ENCODE peak calls at places on chromosomes 13 and 19, in seven cellular contexts. Z is tibial nerve; S is neural crest cell; R is activated T-helper 2 cell treated with anti-CD3 and anti-CD28 coated beads, Interferon-gamma antibody, Interleukin-2, Interleukin-4, amounts not matched to agents 10 μg/mL and 5 μg/mL and 100 μg/mL, durations not matched to agents 14 hours and 24 hours and 36 hours; W is nephron progenitor cell; X is HS-27A; N is NCI-H2029. V is an unnamed sample.

GRCh38 chr13:73913043-73913740 is 221.0 kb downstream of the KLF12 start:
- DNase-seq in Z (no peak), S (no peak), R (no peak), W (no peak), X (no peak), N (no peak), V (peak; percentile 28)

GRCh38 chr19:34428549-34429285 is 536 bp downstream of the UBA2 start:
- DNase-seq in Z (peak; percentile 29), S (no peak), R (peak; percentile 41), W (no peak), X (peak; percentile 20), N (no peak), V (peak; percentile 47)

GRCh38 chr13:50798923-50799322 is 44.6 kb downstream of the DLEU7 start:
- DNase-seq in Z (no peak), S (no peak), R (no peak), W (no peak), X (no peak), N (no peak), V (no peak)

GRCh38 chr19:41554902-41555301 is 21.1 kb upstream of the CEACAM21 start:
- DNase-seq in Z (no peak), S (no peak), R (no peak), W (no peak), X (no peak), N (no peak), V (no peak)

GRCh38 chr19:11416346-11417052 is 2.6 kb downstream of the RGL3 start:
- DNase-seq in Z (no peak), S (no peak), R (no peak), W (no peak), X (no peak), N (no peak), V (no peak)

GRCh38 chr13:82636119-82636518 is 1246.2 kb downstream of the SLITRK1 start:
- DNase-seq in Z (no peak), S (no peak), R (no peak), W (no peak), X (no peak), N (no peak), V (no peak)

GRCh38 chr19:35932291-35932936 is 3.8 kb upstream of the LRFN3 start:
- DNase-seq in Z (no peak), S (no peak), R (no peak), W (no peak), X (no peak), N (peak; percentile 19), V (no peak)

GRCh38 chr13:68628994-68629393 is 1398.9 kb upstream of the PCDH9 start:
- DNase-seq in Z (no peak), S (no peak), R (no peak), W (no peak), X (no peak), N (no peak), V (no peak)

GRCh38 chr13:26476111-26476743 is 81.3 kb upstream of the WASF3 start:
- DNase-seq in Z (peak; percentile 18), S (peak; percentile 36), R (no peak), W (peak; percentile 62), X (no peak), N (no peak), V (peak; percentile 24)

GRCh38 chr19:15251010-15251748 is 18.9 kb upstream of the EPHX3 start:
- DNase-seq in Z (no peak), S (no peak), R (no peak), W (no peak), X (peak; percentile 53), N (no peak), V (peak; percentile 51)

GRCh38 chr13:49855930-49856329 is 63.4 kb upstream of the KPNA3 start:
- DNase-seq in Z (no peak), S (no peak), R (no peak), W (no peak), X (no peak), N (no peak), V (no peak)

GRCh38 chr13:61151062-61151461 is 264.6 kb downstream of the PCDH20 start:
- DNase-seq in Z (no peak), S (no peak), R (no peak), W (no peak), X (no peak), N (no peak), V (no peak)

GRCh38 chr13:106110241-106110855 is 425.1 kb downstream of the EFNB2 start:
- DNase-seq in Z (no peak), S (no peak), R (no peak), W (no peak), X (peak; percentile 73), N (no peak), V (no peak)

GRCh38 chr13:27170521-27171243 is 929 bp downstream of the USP12 start:
- DNase-seq in Z (peak; percentile 21), S (peak; percentile 71), R (peak; percentile 16), W (peak; percentile 82), X (no peak), N (no peak), V (peak; percentile 88)

GRCh38 chr13:39106216-39106995 is 68.2 kb downstream of the NHLRC3 start:
- DNase-seq in Z (no peak), S (no peak), R (no peak), W (no peak), X (no peak), N (no peak), V (no peak)

GRCh38 chr19:2528543-2529173 is 52.7 kb downstream of the GADD45B start:
- DNase-seq in Z (no peak), S (no peak), R (no peak), W (no peak), X (no peak), N (no peak), V (no peak)

GRCh38 chr19:18046066-18046718 is 38.2 kb downstream of the ARRDC2 start:
- DNase-seq in Z (no peak), S (no peak), R (no peak), W (no peak), X (peak; percentile 31), N (no peak), V (no peak)

GRCh38 chr13:41060723-41061074 is 610 bp upstream of the WBP4 start:
- DNase-seq in Z (peak; percentile 83), S (peak; percentile 78), R (peak; percentile 80), W (peak; percentile 87), X (peak; percentile 39), N (peak; percentile 52), V (peak; percentile 95)